ENCODE peak calls at places on chromosomes 4 and X, in four cellular contexts. N, V, H and R are unnamed samples.

GRCh38 chr4:87012265-87012953 is 77.6 kb downstream of the AFF1 start:
- DNase-seq in H (no peak), N (no peak), V (no peak), R (no peak)

GRCh38 chr4:91963489-91963888 is 340.3 kb upstream of the GRID2 start:
- DNase-seq in N (no peak), V (no peak), H (no peak), R (no peak)

GRCh38 chr4:118343501-118343900 is 9.3 kb downstream of the PRSS12 start:
- DNase-seq in N (no peak), V (no peak), H (no peak), R (no peak)

GRCh38 chr4:138096384-138097062 is 145.6 kb downstream of the SLC7A11 start:
- DNase-seq in H (no peak), N (no peak), V (no peak), R (no peak)

GRCh38 chrX:47900833-47901232 is 64.1 kb downstream of the ZNF81 start:
- DNase-seq in N (no peak), H (no peak), V (no peak), R (no peak)

GRCh38 chr4:84378983-84379382 is 120.1 kb downstream of the NKX6-1 start:
- DNase-seq in N (no peak), H (no peak), V (no peak), R (no peak)

GRCh38 chrX:53262918-53263394 is 18.4 kb downstream of the IQSEC2 start:
- DNase-seq in H (peak; percentile 63), N (peak; percentile 78), V (no peak), R (no peak)

GRCh38 chrX:39158801-39159657 is 357.8 kb downstream of the MID1IP1 start:
- DNase-seq in H (no peak), N (no peak), V (no peak), R (no peak)

GRCh38 chrX:149511081-149511480 is 6.0 kb upstream of the IDS start:
- DNase-seq in H (no peak), V (no peak), N (no peak), R (no peak)

GRCh38 chr4:183443609-183444148 is 757 bp upstream of the CDKN2AIP start:
- DNase-seq in H (peak; percentile 66), N (peak; percentile 62), V (peak; percentile 81), R (peak; percentile 64)

GRCh38 chrX:859329-859728 is 228.7 kb downstream of the SHOX start:
- DNase-seq in V (no peak), H (no peak), N (no peak), R (no peak)

GRCh38 chr4:122203407-122203806 is 51.3 kb downstream of the BLTP1 start:
- DNase-seq in N (no peak), H (no peak), V (no peak), R (no peak)

GRCh38 chr4:10204401-10205058 is 87.9 kb upstream of the WDR1 start:
- DNase-seq in H (no peak), V (no peak), N (peak; percentile 79), R (no peak)

GRCh38 chr4:25299476-25300203 is 12.9 kb upstream of the ZCCHC4 start:
- DNase-seq in V (no peak), H (no peak), N (no peak), R (no peak)

GRCh38 chrX:8748855-8749254 is 16.9 kb upstream of the ANOS1 start:
- DNase-seq in N (peak; percentile 52), V (no peak), H (no peak), R (no peak)

GRCh38 chr4:95085118-95085833 is 327.5 kb downstream of the BMPR1B start:
- DNase-seq in H (no peak), N (no peak), V (no peak), R (no peak)

GRCh38 chr4:59195867-59196266 is 2004.3 kb upstream of the ADGRL3 start:
- DNase-seq in H (no peak), V (no peak), N (no peak), R (no peak)

GRCh38 chr4:141210168-141210567 is 10.5 kb upstream of the ZNF330 start:
- DNase-seq in V (no peak), H (no peak), N (no peak), R (no peak)

GRCh38 chr4:164779080-164779479 is 25.1 kb downstream of the SMIM31 start:
- DNase-seq in V (no peak), H (no peak), N (peak; percentile 11), R (no peak)

GRCh38 chr4:32931475-32931874 is 2211.3 kb downstream of the PCDH7 start:
- DNase-seq in H (no peak), N (no peak), V (no peak), R (no peak)

GRCh38 chr4:52628974-52629373 is 30.1 kb downstream of the USP46 start:
- DNase-seq in H (no peak), N (no peak), V (no peak), R (no peak)

GRCh38 chr4:141543176-141543575 is 93.2 kb upstream of the IL15 start:
- DNase-seq in N (no peak), V (no peak), H (no peak), R (no peak)

GRCh38 chrX:18769812-18770573 is 62.5 kb downstream of the PPEF1 start:
- DNase-seq in H (no peak), N (no peak), V (no peak), R (no peak)

GRCh38 chrX:19725545-19726102 is 161.8 kb downstream of the SH3KBP1 start:
- DNase-seq in V (no peak), H (peak; percentile 46), N (no peak), R (no peak)

GRCh38 chrX:29903365-29903764 is 312.0 kb upstream of the MAGEB2 start:
- DNase-seq in N (peak; percentile 17), V (no peak), H (no peak), R (no peak)

GRCh38 chr4:1618438-1618837 is 65.7 kb downstream of the FAM53A start:
- DNase-seq in N (no peak), V (no peak), H (no peak), R (no peak)

GRCh38 chrX:12979630-12980015 is 4.7 kb downstream of the TMSB4X start:
- DNase-seq in V (no peak), N (no peak), H (no peak), R (no peak)

GRCh38 chr4:80685219-80685618 is 345.3 kb upstream of the BMP3 start:
- DNase-seq in H (no peak), N (no peak), V (no peak), R (no peak)

GRCh38 chr4:74793757-74794340 is 474 bp downstream of the BTC start:
- DNase-seq in V (peak; percentile 81), H (no peak), N (peak; percentile 47), R (no peak)

GRCh38 chr4:24330198-24330972 is 254.0 kb downstream of the DHX15 start:
- DNase-seq in H (no peak), V (no peak), N (no peak), R (no peak)

GRCh38 chr4:185792384-185793146 is 19.4 kb downstream of the SORBS2 start:
- DNase-seq in H (no peak), N (peak; percentile 81), V (no peak), R (no peak)

GRCh38 chr4:104393649-104394048 is 101.0 kb downstream of the CXXC4 start:
- DNase-seq in V (no peak), H (no peak), N (no peak), R (no peak)